ENCODE peak calls at places on chromosomes 1 and 21, in eight cellular contexts. O is iris pigment epithelial cell; P is BE2C; Y is activated CD4-positive, CD25-positive, alpha-beta regulatory T cell; M is left lobe of liver; I is lower leg skin; Z is RKO; W is naive thymus-derived CD8-positive, alpha-beta T cell. V is an unnamed sample.
A peak's percentile ranks its signal among the peaks of the same experiment; 100 is the strongest.

GRCh38 chr1:184622136-184622823 is 132.4 kb downstream of the EDEM3 start:
- DNase-seq in W (no peak), Z (no peak), O (peak; percentile 95), P (peak; percentile 83), Y (no peak), I (peak; percentile 83), M (peak; percentile 58), V (peak; percentile 86)

GRCh38 chr1:81811757-81812371 is 11.1 kb downstream of the ADGRL2 start:
- DNase-seq in O (no peak), P (no peak), W (no peak), Z (no peak), M (no peak), Y (no peak), I (no peak), V (no peak)

GRCh38 chr1:180616441-180616840 is 15.4 kb upstream of the XPR1 start:
- DNase-seq in Z (no peak), Y (no peak), M (no peak), W (no peak), O (no peak), I (no peak), P (no peak), V (no peak)

GRCh38 chr21:39003982-39004775 is 179.1 kb downstream of the PSMG1 start:
- DNase-seq in P (no peak), M (no peak), W (no peak), I (no peak), Z (peak; percentile 11), Y (no peak), O (no peak), V (no peak)

GRCh38 chr1:113895961-113896360 is 8.6 kb upstream of the BCL2L15 start:
- DNase-seq in Z (no peak), Y (no peak), P (no peak), O (no peak), I (no peak), M (no peak), W (no peak), V (no peak)

GRCh38 chr1:180123463-180123936 is 31.2 kb upstream of the QSOX1 start:
- DNase-seq in O (peak; percentile 86), P (no peak), W (no peak), Y (no peak), M (no peak), Z (peak; percentile 50), I (no peak), V (no peak)

GRCh38 chr1:172902861-172903381 is 147.8 kb downstream of the TNFSF18 start:
- DNase-seq in I (no peak), W (no peak), M (no peak), Y (no peak), Z (peak; percentile 41), O (peak; percentile 90), P (no peak), V (no peak)

GRCh38 chr1:86502721-86503430 is 34.1 kb downstream of the CLCA1 start:
- DNase-seq in I (peak; percentile 29), Y (no peak), Z (peak; percentile 36), O (no peak), W (no peak), M (no peak), P (no peak), V (no peak)

GRCh38 chr1:66831529-66832239 is 30.6 kb upstream of the INSL5 start:
- DNase-seq in Z (no peak), O (peak; percentile 11), I (no peak), P (no peak), W (no peak), Y (no peak), M (no peak), V (no peak)

V was measured in osteocyte.